ENCODE peak calls at places on chromosomes 5 and 9, in nine cellular contexts. One of them, this sample, is unnamed.

GRCh38 chr5:72523960-72524582 is 16.9 kb upstream of the ZNF366 start:
- DNase-seq in SK-N-DZ: peak; percentile 57
- DNase-seq in lower leg skin: no peak
- DNase-seq in AG09309: peak; percentile 57
- DNase-seq in NCI-H2081: no peak
- DNase-seq in MG63: no peak
- DNase-seq in putamen: no peak
- DNase-seq in EL: peak; percentile 81
- DNase-seq in activated gamma-delta T cell: no peak
- DNase-seq in this sample: no peak

GRCh38 chr9:38639577-38639940 is 19.2 kb upstream of the ANKRD18A start:
- DNase-seq in SK-N-DZ: no peak
- DNase-seq in lower leg skin: no peak
- DNase-seq in AG09309: no peak
- DNase-seq in NCI-H2081: no peak
- DNase-seq in MG63: no peak
- DNase-seq in putamen: no peak
- DNase-seq in EL: no peak
- DNase-seq in activated gamma-delta T cell: no peak
- DNase-seq in this sample: no peak

GRCh38 chr9:14165376-14166035 is 148.4 kb downstream of the NFIB start:
- DNase-seq in SK-N-DZ: no peak
- DNase-seq in lower leg skin: no peak
- DNase-seq in AG09309: no peak
- DNase-seq in NCI-H2081: peak; percentile 60
- DNase-seq in MG63: no peak
- DNase-seq in putamen: no peak
- DNase-seq in EL: no peak
- DNase-seq in activated gamma-delta T cell: no peak
- DNase-seq in this sample: no peak

GRCh38 chr9:83656032-83656680 is 33.2 kb downstream of the IDNK start:
- DNase-seq in SK-N-DZ: no peak
- DNase-seq in lower leg skin: no peak
- DNase-seq in AG09309: no peak
- DNase-seq in NCI-H2081: no peak
- DNase-seq in MG63: no peak
- DNase-seq in putamen: no peak
- DNase-seq in EL: no peak
- DNase-seq in activated gamma-delta T cell: no peak
- DNase-seq in this sample: no peak

GRCh38 chr9:131402738-131403492 is 9.0 kb downstream of the PRRC2B start:
- DNase-seq in SK-N-DZ: no peak
- DNase-seq in lower leg skin: peak; percentile 89
- DNase-seq in AG09309: peak; percentile 55
- DNase-seq in NCI-H2081: peak; percentile 61
- DNase-seq in MG63: peak; percentile 89
- DNase-seq in putamen: peak; percentile 80
- DNase-seq in EL: peak; percentile 89
- DNase-seq in activated gamma-delta T cell: no peak
- DNase-seq in this sample: peak; percentile 76

GRCh38 chr5:17365756-17366155 is 132.3 kb upstream of the TAF11L2 start:
- DNase-seq in SK-N-DZ: no peak
- DNase-seq in lower leg skin: no peak
- DNase-seq in AG09309: no peak
- DNase-seq in NCI-H2081: peak; percentile 25
- DNase-seq in MG63: peak; percentile 96
- DNase-seq in putamen: no peak
- DNase-seq in EL: peak; percentile 75
- DNase-seq in activated gamma-delta T cell: no peak
- DNase-seq in this sample: no peak

GRCh38 chr9:124439086-124439485 is 11.2 kb upstream of the ADGRD2 start:
- DNase-seq in SK-N-DZ: no peak
- DNase-seq in lower leg skin: no peak
- DNase-seq in AG09309: no peak
- DNase-seq in NCI-H2081: no peak
- DNase-seq in MG63: no peak
- DNase-seq in putamen: no peak
- DNase-seq in EL: no peak
- DNase-seq in activated gamma-delta T cell: no peak
- DNase-seq in this sample: no peak

GRCh38 chr5:173881811-173882575 is 6.2 kb upstream of the CPEB4 start:
- DNase-seq in SK-N-DZ: peak; percentile 30
- DNase-seq in lower leg skin: no peak
- DNase-seq in AG09309: no peak
- DNase-seq in NCI-H2081: no peak
- DNase-seq in MG63: no peak
- DNase-seq in putamen: no peak
- DNase-seq in EL: peak; percentile 56
- DNase-seq in activated gamma-delta T cell: no peak
- DNase-seq in this sample: no peak

GRCh38 chr5:1761453-1761755 is 38.2 kb downstream of the MRPL36 start:
- DNase-seq in SK-N-DZ: no peak
- DNase-seq in lower leg skin: no peak
- DNase-seq in AG09309: no peak
- DNase-seq in NCI-H2081: no peak
- DNase-seq in MG63: no peak
- DNase-seq in putamen: no peak
- DNase-seq in EL: no peak
- DNase-seq in activated gamma-delta T cell: no peak
- DNase-seq in this sample: peak; percentile 4

GRCh38 chr9:129482521-129483466 is 138.1 kb downstream of the C9orf50 start:
- DNase-seq in SK-N-DZ: peak; percentile 73
- DNase-seq in lower leg skin: peak; percentile 87
- DNase-seq in AG09309: no peak
- DNase-seq in NCI-H2081: peak; percentile 56
- DNase-seq in MG63: peak; percentile 89
- DNase-seq in putamen: peak; percentile 82
- DNase-seq in EL: peak; percentile 92
- DNase-seq in activated gamma-delta T cell: no peak
- DNase-seq in this sample: peak; percentile 87

GRCh38 chr5:176529824-176530195 is 7.4 kb downstream of the RNF44 start:
- DNase-seq in SK-N-DZ: no peak
- DNase-seq in lower leg skin: no peak
- DNase-seq in AG09309: no peak
- DNase-seq in NCI-H2081: no peak
- DNase-seq in MG63: no peak
- DNase-seq in putamen: no peak
- DNase-seq in EL: no peak
- DNase-seq in activated gamma-delta T cell: no peak
- DNase-seq in this sample: peak; percentile 35

GRCh38 chr9:37944671-37945481 is 40.9 kb upstream of the SLC25A51 start:
- DNase-seq in SK-N-DZ: no peak
- DNase-seq in lower leg skin: no peak
- DNase-seq in AG09309: no peak
- DNase-seq in NCI-H2081: no peak
- DNase-seq in MG63: peak; percentile 83
- DNase-seq in putamen: no peak
- DNase-seq in EL: peak; percentile 97
- DNase-seq in activated gamma-delta T cell: no peak
- DNase-seq in this sample: no peak

GRCh38 chr9:2846115-2846514 is 2.2 kb upstream of the PUM3 start:
- DNase-seq in SK-N-DZ: no peak
- DNase-seq in lower leg skin: no peak
- DNase-seq in AG09309: no peak
- DNase-seq in NCI-H2081: no peak
- DNase-seq in MG63: no peak
- DNase-seq in putamen: no peak
- DNase-seq in EL: no peak
- DNase-seq in activated gamma-delta T cell: no peak
- DNase-seq in this sample: no peak

GRCh38 chr5:151068571-151069197 is 12.2 kb downstream of the TNIP1 start:
- DNase-seq in SK-N-DZ: no peak
- DNase-seq in lower leg skin: no peak
- DNase-seq in AG09309: no peak
- DNase-seq in NCI-H2081: no peak
- DNase-seq in MG63: peak; percentile 49
- DNase-seq in putamen: no peak
- DNase-seq in EL: peak; percentile 45
- DNase-seq in activated gamma-delta T cell: no peak
- DNase-seq in this sample: no peak

GRCh38 chr5:93677344-93678021 is 63.9 kb downstream of the POU5F2 start:
- DNase-seq in SK-N-DZ: peak; percentile 83
- DNase-seq in lower leg skin: no peak
- DNase-seq in AG09309: peak; percentile 84
- DNase-seq in NCI-H2081: peak; percentile 57
- DNase-seq in MG63: peak; percentile 94
- DNase-seq in putamen: peak; percentile 2
- DNase-seq in EL: peak; percentile 95
- DNase-seq in activated gamma-delta T cell: no peak
- DNase-seq in this sample: no peak

GRCh38 chr9:82939451-82939850 is 123.5 kb downstream of the RASEF start:
- DNase-seq in SK-N-DZ: no peak
- DNase-seq in lower leg skin: no peak
- DNase-seq in AG09309: no peak
- DNase-seq in NCI-H2081: peak; percentile 53
- DNase-seq in MG63: no peak
- DNase-seq in putamen: no peak
- DNase-seq in EL: no peak
- DNase-seq in activated gamma-delta T cell: no peak
- DNase-seq in this sample: no peak

GRCh38 chr5:367358-368130 is 46.0 kb downstream of the AHRR start:
- DNase-seq in SK-N-DZ: no peak
- DNase-seq in lower leg skin: peak; percentile 10
- DNase-seq in AG09309: no peak
- DNase-seq in NCI-H2081: no peak
- DNase-seq in MG63: no peak
- DNase-seq in putamen: no peak
- DNase-seq in EL: no peak
- DNase-seq in activated gamma-delta T cell: no peak
- DNase-seq in this sample: peak; percentile 14

GRCh38 chr9:129489838-129490582 is 130.9 kb downstream of the C9orf50 start:
- DNase-seq in SK-N-DZ: no peak
- DNase-seq in lower leg skin: no peak
- DNase-seq in AG09309: no peak
- DNase-seq in NCI-H2081: no peak
- DNase-seq in MG63: no peak
- DNase-seq in putamen: no peak
- DNase-seq in EL: peak; percentile 34
- DNase-seq in activated gamma-delta T cell: no peak
- DNase-seq in this sample: peak; percentile 33